ENCODE peak calls at places on chromosomes 4 and X, in four cellular contexts. Y is ELF-1, Q is fibroblast of pulmonary artery, M is skeletal muscle cell. J is an unnamed sample.

GRCh38 chr4:118265312-118266144 is 87.3 kb downstream of the PRSS12 start:
- DNase-seq in Q (peak; percentile 10), M (no peak), Y (peak; percentile 65), J (no peak)

GRCh38 chr4:113845138-113845537 is 83.6 kb upstream of the CAMK2D start:
- DNase-seq in Q (peak; percentile 28), M (no peak), Y (no peak), J (no peak)

GRCh38 chr4:22115262-22115661 is 166.7 kb upstream of the KCNIP4 start:
- DNase-seq in Y (no peak), Q (no peak), M (no peak), J (no peak)

GRCh38 chr4:102627831-102628523 is 126.8 kb downstream of the NFKB1 start:
- DNase-seq in Q (peak; percentile 34), Y (no peak), M (no peak), J (peak; percentile 84)

GRCh38 chr4:150150545-150151156 is 72.4 kb downstream of the DCLK2 start:
- DNase-seq in M (no peak), Y (no peak), Q (no peak), J (no peak)

GRCh38 chr4:48804584-48805301 is 24.7 kb upstream of the FRYL start:
- DNase-seq in M (no peak), Y (no peak), Q (no peak), J (no peak)

GRCh38 chr4:186676531-186677158 is 47.0 kb downstream of the FAT1 start:
- DNase-seq in Q (peak; percentile 83), Y (no peak), M (peak; percentile 76), J (peak; percentile 96)

GRCh38 chr4:32417113-32417704 is 1697.0 kb downstream of the PCDH7 start:
- DNase-seq in M (no peak), Y (no peak), Q (peak; percentile 12), J (no peak)

GRCh38 chr4:28557755-28558154 is 1697.1 kb downstream of the STIM2 start:
- DNase-seq in M (peak; percentile 73), Y (no peak), Q (peak; percentile 52), J (peak; percentile 46)

GRCh38 chr4:40199999-40200880 is 3.4 kb downstream of the RHOH start:
- DNase-seq in Q (no peak), Y (no peak), M (no peak), J (peak; percentile 33)

GRCh38 chr4:185566425-185566824 is 31.1 kb upstream of the PDLIM3 start:
- DNase-seq in Y (peak; percentile 23), M (no peak), Q (peak; percentile 67), J (peak; percentile 63)

GRCh38 chr4:83639849-83640493 is 104.1 kb downstream of the GPAT3 start:
- DNase-seq in M (peak; percentile 32), Y (peak; percentile 50), Q (peak; percentile 90), J (peak; percentile 76)

GRCh38 chr4:24794111-24794860 is 1.1 kb upstream of the SOD3 start:
- DNase-seq in Y (peak; percentile 23), M (no peak), Q (peak; percentile 66), J (peak; percentile 24)

GRCh38 chr4:53682196-53682595 is 90.9 kb upstream of the LNX1 start:
- DNase-seq in Y (no peak), Q (peak; percentile 44), M (peak; percentile 67), J (peak; percentile 42)

GRCh38 chr4:182212211-182212761 is 30.9 kb upstream of the TENM3 start:
- DNase-seq in Q (no peak), Y (peak; percentile 51), M (peak; percentile 73), J (peak; percentile 94)

GRCh38 chrX:20067709-20068315 is 48.9 kb downstream of the MAP7D2 start:
- DNase-seq in Q (peak; percentile 75), M (peak; percentile 53), Y (peak; percentile 32), J (peak; percentile 81)

GRCh38 chrX:75784689-75785491 is at the start of gene MAGEE2:
- DNase-seq in M (no peak), Y (peak; percentile 80), Q (no peak), J (no peak)

GRCh38 chrX:155865193-155865592 is 16.0 kb upstream of the VAMP7 start:
- DNase-seq in Q (no peak), Y (no peak), M (no peak), J (no peak)

GRCh38 chr4:158172558-158173258 is at the start of gene GASK1B:
- DNase-seq in Q (peak; percentile 83), Y (peak; percentile 47), M (no peak), J (peak; percentile 88)

GRCh38 chr4:183350317-183351071 is 28.3 kb upstream of the CLDN24 start:
- DNase-seq in Q (no peak), M (no peak), Y (no peak), J (no peak)

GRCh38 chr4:25703731-25704388 is 48.2 kb downstream of the SLC34A2 start:
- DNase-seq in M (no peak), Y (no peak), Q (peak; percentile 37), J (peak; percentile 59)

J was measured in amniotic epithelial cell.